ENCODE peak calls at places on chromosomes 16 and 17, in four cellular contexts. M, W, Y and V are unnamed samples.

GRCh38 chr17:66964930-66965800 is 658 bp downstream of the CACNG4 start:
- DNase-seq in M (no peak), W (no peak), Y (no peak), V (no peak)

GRCh38 chr17:15233022-15233805 is 31.9 kb downstream of the PMP22 start:
- DNase-seq in M (no peak), W (peak; percentile 60), Y (no peak), V (no peak)

GRCh38 chr17:41418116-41418860 is 6.1 kb downstream of the KRT37 start:
- DNase-seq in M (no peak), W (no peak), Y (no peak), V (no peak)

GRCh38 chr16:85431431-85432124 is 181.5 kb upstream of the GSE1 start:
- DNase-seq in M (no peak), W (no peak), Y (no peak), V (no peak)

GRCh38 chr17:67256075-67256732 is 11.2 kb upstream of the HELZ start:
- DNase-seq in M (no peak), W (no peak), Y (no peak), V (no peak)

GRCh38 chr16:67336646-67337045 is 10.0 kb downstream of the LRRC36 start:
- DNase-seq in M (no peak), W (no peak), Y (no peak), V (no peak)

GRCh38 chr16:19396555-19397011 is 21.1 kb upstream of the TMC5 start:
- DNase-seq in M (no peak), W (no peak), Y (no peak), V (no peak)

GRCh38 chr16:28157768-28158535 is 53.8 kb downstream of the XPO6 start:
- DNase-seq in M (no peak), W (no peak), Y (no peak), V (no peak)

GRCh38 chr16:26665166-26665939 is 401.4 kb upstream of the C16orf82 start:
- DNase-seq in M (no peak), W (no peak), Y (no peak), V (no peak)

DNA sequence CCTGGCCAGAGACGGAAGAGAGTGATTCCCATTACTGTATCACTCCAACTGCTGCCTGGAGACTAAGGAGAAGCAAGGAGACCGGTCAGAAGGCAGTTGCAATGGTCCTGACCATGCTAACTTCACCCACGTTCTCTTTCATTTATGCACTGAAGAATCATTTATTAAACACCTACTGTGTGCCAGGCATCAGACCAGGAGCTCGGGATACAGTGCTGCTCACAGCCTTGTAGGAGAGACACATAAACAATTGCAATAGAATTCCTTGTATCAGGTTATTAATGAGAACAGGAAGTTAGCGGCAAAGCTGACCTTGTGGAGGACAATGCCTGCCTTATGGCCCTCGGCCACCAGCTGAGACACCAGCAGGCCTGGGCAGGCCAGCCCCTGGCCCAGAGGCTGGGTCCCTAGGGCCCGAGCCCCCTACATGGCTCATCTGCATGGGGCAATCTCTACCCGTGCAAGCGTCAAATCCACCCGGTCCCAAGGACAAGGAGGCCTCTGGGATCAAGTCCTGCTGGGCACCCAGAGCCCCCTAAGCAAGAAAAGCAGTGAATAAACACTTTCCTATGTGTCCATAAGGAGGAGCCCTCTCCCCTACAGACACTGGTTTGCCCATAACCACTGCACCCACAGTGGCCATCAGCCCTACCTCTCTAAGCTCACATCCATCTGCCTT is 8.6 kb upstream of the ENPP7 start:
- DNase-seq in M (no peak), W (peak; percentile 64), Y (no peak), V (no peak)
- TF ChIP-seq SIN3A in M (no peak), W (no peak), Y (no peak), V (no peak)

DNA sequence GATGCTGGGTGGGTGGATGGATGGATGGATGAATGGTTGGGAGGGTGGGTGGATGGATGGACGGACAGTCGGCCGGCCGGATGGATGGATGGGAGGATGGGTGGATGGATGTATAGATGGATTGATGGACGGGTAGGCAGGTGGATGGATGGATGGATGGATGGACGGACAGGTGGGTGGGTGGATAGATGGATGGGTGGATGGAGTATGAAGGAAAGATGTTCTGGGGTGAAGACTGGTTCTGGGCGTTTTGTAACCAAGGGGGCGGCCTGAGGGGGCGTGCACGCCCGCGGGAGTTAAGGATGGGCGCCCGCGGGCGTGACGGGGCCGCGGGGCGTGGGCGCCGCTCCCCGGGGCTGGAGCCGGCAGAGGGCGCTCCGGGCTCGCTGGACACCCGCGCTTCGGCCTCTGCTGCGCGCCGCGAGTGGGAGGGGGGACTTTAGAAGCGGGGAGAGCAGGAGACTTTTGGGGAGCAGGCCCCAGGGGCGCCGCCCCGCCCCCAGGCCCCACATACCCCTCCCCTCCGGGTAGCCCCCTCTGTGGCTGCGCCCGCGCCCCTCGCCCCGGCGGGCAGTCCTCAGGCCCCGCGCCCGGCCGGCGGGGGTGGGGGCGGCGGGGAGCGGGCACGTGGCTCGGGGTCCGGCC is at the start of gene NECAB2:
- DNase-seq in M (no peak), W (no peak), Y (no peak), V (no peak)
- H3K4me3 ChIP-seq in M (no peak within 1 kb of the TSS), W (no peak within 1 kb of the TSS), Y (no peak within 1 kb of the TSS), V (no peak within 1 kb of the TSS)

DNA sequence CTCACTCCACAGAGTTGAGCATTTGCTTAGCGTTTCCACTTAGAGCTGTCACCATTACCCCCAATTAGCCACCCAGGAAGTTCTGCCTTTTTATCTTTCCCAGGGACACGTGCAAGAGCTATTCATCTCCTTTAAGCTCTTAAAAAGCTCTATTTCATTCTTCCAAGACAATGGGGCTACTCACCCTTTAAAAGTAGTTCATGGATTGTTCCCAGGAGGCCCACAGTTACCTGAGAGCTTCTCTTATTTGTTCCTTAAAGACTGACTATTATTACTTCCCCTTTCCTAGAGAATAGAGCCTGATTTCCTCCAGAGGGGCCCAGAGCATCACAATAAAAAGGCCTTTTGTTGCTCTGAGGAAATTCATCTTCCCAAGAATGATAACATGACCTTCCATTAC is 126.8 kb downstream of the CACNG3 start:
- DNase-seq in M (no peak), W (no peak), Y (no peak), V (no peak)
- H3K9me3 ChIP-seq in M (no peaks in the 10 kb centered on the region), W (peaks cover 45% of the 10 kb centered on the region), Y (peaks cover 6% of the 10 kb centered on the region), V (no peaks in the 10 kb centered on the region)

GRCh38 chr17:16273499-16273898 is 56.5 kb downstream of the PIGL start:
- DNase-seq in M (peak; percentile 61), W (no peak), Y (no peak), V (peak; percentile 87)
- TF ChIP-seq SIN3A in M (no peak), W (no peak), Y (no peak), V (no peak)

GRCh38 chr17:17175340-17175739 is 30.8 kb downstream of the PLD6 start:
- DNase-seq in M (no peak), W (no peak), Y (no peak), V (no peak)
- H3K4me3 ChIP-seq in M (no peak overlapping the region), W (no peak overlapping the region), Y (no peak overlapping the region), V (no peak overlapping the region)

DNA sequence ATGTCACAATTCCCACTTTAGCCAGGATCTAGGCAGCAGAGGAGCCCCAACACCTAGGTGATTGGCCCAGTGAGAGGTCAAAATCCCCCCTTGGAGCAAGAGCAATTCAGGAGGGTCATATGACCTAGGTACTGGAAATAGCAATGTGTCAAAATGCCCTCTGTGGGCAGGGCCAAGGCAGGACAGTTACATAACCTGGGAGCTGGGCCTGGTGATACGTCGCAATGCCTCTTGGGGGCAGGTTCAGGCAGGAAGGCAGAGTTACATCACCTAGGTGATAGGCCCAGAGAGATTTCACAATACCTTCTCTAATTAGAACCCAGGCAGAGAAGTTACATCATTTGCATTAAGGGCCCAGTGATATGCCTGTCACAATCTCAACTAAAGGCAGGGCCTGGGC is 1906.3 kb downstream of the TP53TG3F start:
- DNase-seq in M (no peak), W (no peak), Y (no peak), V (no peak)
- H3K9me3 ChIP-seq in M (peaks cover 52% of the 10 kb centered on the region), W (peaks cover 100% of the 10 kb centered on the region), Y (no peaks in the 10 kb centered on the region), V (no peaks in the 10 kb centered on the region)

GRCh38 chr17:80992948-80993624 is 1.4 kb downstream of the CHMP6 start:
- DNase-seq in M (no peak), W (no peak), Y (no peak), V (no peak)

GRCh38 chr17:80990921-80991644 is 558 bp upstream of the CHMP6 start:
- DNase-seq in M (no peak), W (peak; percentile 82), Y (no peak), V (no peak)

GRCh38 chr17:80989586-80989913 is 2.1 kb upstream of the CHMP6 start:
- DNase-seq in M (no peak), W (peak; percentile 39), Y (no peak), V (no peak)

GRCh38 chr17:80991645-80992076 is at the start of gene CHMP6:
- DNase-seq in M (peak; percentile 76), W (peak; percentile 60), Y (no peak), V (no peak)

DNA sequence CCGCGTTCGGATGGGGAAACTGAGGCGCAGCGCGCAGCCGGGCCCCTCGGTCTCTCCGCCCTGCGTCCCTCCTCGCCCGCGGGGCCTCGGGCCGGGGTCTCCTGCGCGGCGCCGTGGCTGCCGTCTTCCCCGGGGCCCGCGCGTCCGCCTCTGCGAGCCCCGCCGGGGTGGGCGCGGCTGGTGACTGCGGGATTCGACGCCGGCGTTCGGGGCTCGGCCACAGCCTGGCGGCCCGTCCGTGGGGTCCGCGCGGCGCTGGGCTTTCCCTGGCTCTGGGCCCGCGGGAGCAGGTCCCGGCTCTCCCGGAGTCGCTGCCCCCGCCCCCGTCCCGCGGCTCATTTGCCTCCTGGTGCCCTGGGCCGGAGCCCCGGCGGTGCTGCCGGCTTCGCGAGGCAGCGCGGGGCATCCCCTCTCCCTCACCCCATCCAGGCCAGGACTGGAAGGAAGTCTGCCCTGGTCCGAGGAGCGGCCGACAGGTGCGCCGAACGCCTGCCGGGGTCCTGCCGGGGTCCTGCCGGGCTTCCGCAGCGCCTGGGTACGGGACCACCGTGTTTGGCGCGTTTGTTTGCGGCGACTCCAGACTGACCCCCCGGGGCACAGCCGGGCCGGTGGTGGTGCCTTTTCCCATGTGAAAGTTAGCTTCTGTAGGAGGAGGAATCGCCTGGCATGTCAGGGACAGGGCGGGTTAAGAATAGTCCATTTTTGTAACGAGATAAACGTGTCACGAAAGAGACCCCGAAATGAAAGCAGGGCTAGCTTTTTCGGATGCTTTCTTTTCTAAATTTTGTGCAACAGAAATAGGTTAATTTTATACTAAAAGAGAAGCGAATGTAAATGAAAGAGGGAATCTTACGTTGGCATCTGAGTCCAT is 671 bp downstream of the CHMP6 start:
- DNase-seq in M (no peak), W (no peak), Y (no peak), V (no peak)
- TF ChIP-seq SIN3A in M (no peak), W (no peak), Y (no peak), V (no peak)